ENCODE peak calls at places on chromosomes 5 and 9, in four cellular contexts. One of them, this sample, is unnamed.

GRCh38 chr5:173420108-173420507 is 91.9 kb upstream of the STC2 start:
- DNase-seq in activated CD8-positive, alpha-beta T cell treated with anti-CD3 and anti-CD28 coated beads for 36 hours: no peak
- DNase-seq in nephron progenitor cell: no peak
- DNase-seq in cardiac fibroblast: no peak
- DNase-seq in this sample: no peak

GRCh38 chr5:73204302-73204701 is 31.3 kb downstream of the TMEM174 start:
- DNase-seq in nephron progenitor cell: no peak
- DNase-seq in activated CD8-positive, alpha-beta T cell treated with anti-CD3 and anti-CD28 coated beads for 36 hours: no peak
- DNase-seq in cardiac fibroblast: no peak
- DNase-seq in this sample: no peak

GRCh38 chr9:22237497-22238363 is 208.9 kb upstream of the DMRTA1 start:
- DNase-seq in activated CD8-positive, alpha-beta T cell treated with anti-CD3 and anti-CD28 coated beads for 36 hours: no peak
- DNase-seq in nephron progenitor cell: no peak
- DNase-seq in cardiac fibroblast: peak; percentile 88
- DNase-seq in this sample: no peak

GRCh38 chr9:133954862-133955529 is 37.1 kb downstream of the VAV2 start:
- DNase-seq in cardiac fibroblast: no peak
- DNase-seq in nephron progenitor cell: peak; percentile 4
- DNase-seq in activated CD8-positive, alpha-beta T cell treated with anti-CD3 and anti-CD28 coated beads for 36 hours: peak; percentile 18
- DNase-seq in this sample: no peak

GRCh38 chr9:117574099-117574498 is 130.1 kb upstream of the TLR4 start:
- DNase-seq in cardiac fibroblast: no peak
- DNase-seq in nephron progenitor cell: no peak
- DNase-seq in activated CD8-positive, alpha-beta T cell treated with anti-CD3 and anti-CD28 coated beads for 36 hours: no peak
- DNase-seq in this sample: no peak

GRCh38 chr5:77076961-77077820 is 9.9 kb downstream of the ZBED3 start:
- DNase-seq in nephron progenitor cell: peak; percentile 85
- DNase-seq in activated CD8-positive, alpha-beta T cell treated with anti-CD3 and anti-CD28 coated beads for 36 hours: peak; percentile 70
- DNase-seq in cardiac fibroblast: peak; percentile 59
- DNase-seq in this sample: no peak

GRCh38 chr5:140497897-140498296 is 49.6 kb upstream of the EIF4EBP3 start:
- DNase-seq in cardiac fibroblast: no peak
- DNase-seq in nephron progenitor cell: no peak
- DNase-seq in activated CD8-positive, alpha-beta T cell treated with anti-CD3 and anti-CD28 coated beads for 36 hours: no peak
- DNase-seq in this sample: no peak

GRCh38 chr5:180599590-180599914 is 8.3 kb upstream of the SCGB3A1 start:
- DNase-seq in activated CD8-positive, alpha-beta T cell treated with anti-CD3 and anti-CD28 coated beads for 36 hours: no peak
- DNase-seq in cardiac fibroblast: no peak
- DNase-seq in nephron progenitor cell: no peak
- DNase-seq in this sample: no peak

GRCh38 chr5:113663879-113664278 is 150.4 kb downstream of the YTHDC2 start:
- DNase-seq in activated CD8-positive, alpha-beta T cell treated with anti-CD3 and anti-CD28 coated beads for 36 hours: peak; percentile 59
- DNase-seq in cardiac fibroblast: peak; percentile 61
- DNase-seq in nephron progenitor cell: no peak
- DNase-seq in this sample: peak; percentile 66
- TF ChIP-seq CTCF in activated CD8-positive, alpha-beta T cell treated with anti-CD3 and anti-CD28 coated beads for 36 hours: peak; percentile 45
- TF ChIP-seq CTCF in cardiac fibroblast: peak; percentile 16
- TF ChIP-seq CTCF in nephron progenitor cell: peak; percentile 18
- TF ChIP-seq CTCF in this sample: peak; percentile 41

GRCh38 chr5:54965806-54966205 is 19.6 kb downstream of the ESM1 start:
- DNase-seq in nephron progenitor cell: no peak
- DNase-seq in cardiac fibroblast: peak; percentile 17
- DNase-seq in activated CD8-positive, alpha-beta T cell treated with anti-CD3 and anti-CD28 coated beads for 36 hours: no peak
- DNase-seq in this sample: no peak

GRCh38 chr5:54969242-54969641 is 16.2 kb downstream of the ESM1 start:
- DNase-seq in nephron progenitor cell: no peak
- DNase-seq in activated CD8-positive, alpha-beta T cell treated with anti-CD3 and anti-CD28 coated beads for 36 hours: no peak
- DNase-seq in cardiac fibroblast: no peak
- DNase-seq in this sample: no peak

GRCh38 chr5:54975701-54976100 is 9.7 kb downstream of the ESM1 start:
- DNase-seq in nephron progenitor cell: no peak
- DNase-seq in activated CD8-positive, alpha-beta T cell treated with anti-CD3 and anti-CD28 coated beads for 36 hours: no peak
- DNase-seq in cardiac fibroblast: no peak
- DNase-seq in this sample: no peak

GRCh38 chr5:54964405-54964804 is 21.0 kb downstream of the ESM1 start:
- DNase-seq in cardiac fibroblast: no peak
- DNase-seq in nephron progenitor cell: no peak
- DNase-seq in activated CD8-positive, alpha-beta T cell treated with anti-CD3 and anti-CD28 coated beads for 36 hours: no peak
- DNase-seq in this sample: no peak

GRCh38 chr5:54969856-54970828 is 15.3 kb downstream of the ESM1 start:
- DNase-seq in nephron progenitor cell: no peak
- DNase-seq in activated CD8-positive, alpha-beta T cell treated with anti-CD3 and anti-CD28 coated beads for 36 hours: no peak
- DNase-seq in cardiac fibroblast: no peak
- DNase-seq in this sample: no peak
- TF ChIP-seq CTCF in nephron progenitor cell: no peak
- TF ChIP-seq CTCF in activated CD8-positive, alpha-beta T cell treated with anti-CD3 and anti-CD28 coated beads for 36 hours: no peak
- TF ChIP-seq CTCF in cardiac fibroblast: no peak
- TF ChIP-seq CTCF in this sample: no peak

GRCh38 chr5:113053614-113054013 is 77.0 kb downstream of the DCP2 start:
- DNase-seq in nephron progenitor cell: no peak
- DNase-seq in cardiac fibroblast: peak; percentile 45
- DNase-seq in activated CD8-positive, alpha-beta T cell treated with anti-CD3 and anti-CD28 coated beads for 36 hours: no peak
- DNase-seq in this sample: no peak
- TF ChIP-seq CTCF in nephron progenitor cell: no peak
- TF ChIP-seq CTCF in cardiac fibroblast: no peak
- TF ChIP-seq CTCF in activated CD8-positive, alpha-beta T cell treated with anti-CD3 and anti-CD28 coated beads for 36 hours: no peak
- TF ChIP-seq CTCF in this sample: no peak

GRCh38 chr5:175867587-175868347 is 3.6 kb upstream of the CPLX2 start:
- DNase-seq in activated CD8-positive, alpha-beta T cell treated with anti-CD3 and anti-CD28 coated beads for 36 hours: peak; percentile 44
- DNase-seq in cardiac fibroblast: no peak
- DNase-seq in nephron progenitor cell: no peak
- DNase-seq in this sample: peak; percentile 35
- TF ChIP-seq CTCF in activated CD8-positive, alpha-beta T cell treated with anti-CD3 and anti-CD28 coated beads for 36 hours: peak; percentile 24
- TF ChIP-seq CTCF in cardiac fibroblast: no peak
- TF ChIP-seq CTCF in nephron progenitor cell: no peak
- TF ChIP-seq CTCF in this sample: peak; percentile 21

DNA sequence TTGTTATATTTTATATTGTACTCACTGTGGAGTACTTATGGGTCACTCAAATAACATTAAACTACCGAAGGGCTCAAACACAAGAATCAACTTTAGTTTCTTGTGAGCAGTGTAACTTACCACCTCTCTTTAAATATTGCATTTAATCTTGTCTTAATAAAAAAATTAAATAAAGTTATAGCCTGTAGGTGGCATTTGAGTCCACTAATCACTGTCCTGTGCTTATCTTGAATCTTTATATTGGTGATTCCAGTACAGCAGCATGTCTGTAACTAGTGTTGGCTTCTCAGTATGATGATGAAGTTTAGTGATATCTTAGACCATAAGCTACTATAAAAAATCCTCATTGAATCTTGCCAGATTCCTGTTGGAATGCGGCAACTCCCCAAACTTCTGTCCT is 313.8 kb downstream of the FAM170A start:
- DNase-seq in nephron progenitor cell: no peak
- DNase-seq in cardiac fibroblast: peak; percentile 49
- DNase-seq in activated CD8-positive, alpha-beta T cell treated with anti-CD3 and anti-CD28 coated beads for 36 hours: no peak
- DNase-seq in this sample: no peak
- TF ChIP-seq CTCF in nephron progenitor cell: no peak
- TF ChIP-seq CTCF in cardiac fibroblast: no peak
- TF ChIP-seq CTCF in activated CD8-positive, alpha-beta T cell treated with anti-CD3 and anti-CD28 coated beads for 36 hours: no peak
- TF ChIP-seq CTCF in this sample: no peak

GRCh38 chr9:97041898-97042297 is 3.0 kb upstream of the CTSV start:
- DNase-seq in cardiac fibroblast: no peak
- DNase-seq in activated CD8-positive, alpha-beta T cell treated with anti-CD3 and anti-CD28 coated beads for 36 hours: no peak
- DNase-seq in nephron progenitor cell: no peak
- DNase-seq in this sample: peak; percentile 86

GRCh38 chr9:97045300-97045699 is 6.4 kb upstream of the CTSV start:
- DNase-seq in cardiac fibroblast: no peak
- DNase-seq in nephron progenitor cell: no peak
- DNase-seq in activated CD8-positive, alpha-beta T cell treated with anti-CD3 and anti-CD28 coated beads for 36 hours: no peak
- DNase-seq in this sample: no peak

GRCh38 chr9:97046228-97046627 is 7.3 kb upstream of the CTSV start:
- DNase-seq in cardiac fibroblast: peak; percentile 21
- DNase-seq in activated CD8-positive, alpha-beta T cell treated with anti-CD3 and anti-CD28 coated beads for 36 hours: no peak
- DNase-seq in nephron progenitor cell: no peak
- DNase-seq in this sample: peak; percentile 89
- TF ChIP-seq CTCF in cardiac fibroblast: no peak
- TF ChIP-seq CTCF in activated CD8-positive, alpha-beta T cell treated with anti-CD3 and anti-CD28 coated beads for 36 hours: no peak
- TF ChIP-seq CTCF in nephron progenitor cell: no peak
- TF ChIP-seq CTCF in this sample: no peak

GRCh38 chr5:66864240-66864884 is 268.2 kb downstream of the MAST4 start:
- DNase-seq in nephron progenitor cell: no peak
- DNase-seq in activated CD8-positive, alpha-beta T cell treated with anti-CD3 and anti-CD28 coated beads for 36 hours: peak; percentile 46
- DNase-seq in cardiac fibroblast: peak; percentile 88
- DNase-seq in this sample: peak; percentile 42
- TF ChIP-seq CTCF in nephron progenitor cell: no peak
- TF ChIP-seq CTCF in activated CD8-positive, alpha-beta T cell treated with anti-CD3 and anti-CD28 coated beads for 36 hours: peak; percentile 62
- TF ChIP-seq CTCF in cardiac fibroblast: peak; percentile 59
- TF ChIP-seq CTCF in this sample: peak; percentile 62

DNA sequence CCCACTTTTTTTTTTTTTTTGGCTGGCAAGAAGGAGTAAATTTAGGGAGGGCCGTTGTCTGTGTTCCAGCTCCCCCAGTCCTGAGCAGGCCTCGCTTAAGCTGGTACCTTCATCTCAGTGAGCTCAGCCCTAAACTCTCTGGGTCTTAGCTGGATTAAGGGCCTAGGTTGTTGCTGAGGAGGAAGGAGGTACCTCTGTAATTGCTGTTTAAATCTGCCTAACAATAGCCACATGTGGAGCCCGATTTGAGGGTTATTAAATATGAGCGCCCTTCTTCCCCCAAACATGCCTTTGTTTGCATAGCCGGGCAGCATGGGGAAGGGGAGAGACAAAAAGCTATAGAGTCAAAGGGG is 179.0 kb upstream of the PITX1 start:
- DNase-seq in cardiac fibroblast: no peak
- DNase-seq in activated CD8-positive, alpha-beta T cell treated with anti-CD3 and anti-CD28 coated beads for 36 hours: no peak
- DNase-seq in nephron progenitor cell: no peak
- DNase-seq in this sample: no peak
- TF ChIP-seq CTCF in cardiac fibroblast: no peak
- TF ChIP-seq CTCF in activated CD8-positive, alpha-beta T cell treated with anti-CD3 and anti-CD28 coated beads for 36 hours: no peak
- TF ChIP-seq CTCF in nephron progenitor cell: no peak
- TF ChIP-seq CTCF in this sample: no peak

GRCh38 chr5:128539038-128539429 is 989 bp upstream of the FBN2 start:
- DNase-seq in nephron progenitor cell: no peak
- DNase-seq in activated CD8-positive, alpha-beta T cell treated with anti-CD3 and anti-CD28 coated beads for 36 hours: no peak
- DNase-seq in cardiac fibroblast: peak; percentile 13
- DNase-seq in this sample: no peak
- TF ChIP-seq CTCF in nephron progenitor cell: no peak
- TF ChIP-seq CTCF in activated CD8-positive, alpha-beta T cell treated with anti-CD3 and anti-CD28 coated beads for 36 hours: no peak
- TF ChIP-seq CTCF in cardiac fibroblast: no peak
- TF ChIP-seq CTCF in this sample: no peak

This sample was measured in Caco-2.